ENCODE peak calls at places on chromosomes 7 and 10, in six cellular contexts. B is neural progenitor cell, I is MM.1S, K is endodermal cell, Y is adipocyte, W is astrocyte. G is an unnamed sample.
A peak's percentile ranks its signal among the peaks of the same experiment; 100 is the strongest.

GRCh38 chr7:1403844-1404404 is 55.3 kb downstream of the MICALL2 start:
- DNase-seq in B (peak; percentile 66), I (no peak), K (no peak), Y (peak; percentile 62), W (peak; percentile 61), G (peak; percentile 20)

GRCh38 chr7:30005511-30005910 is 15.9 kb upstream of the SCRN1 start:
- DNase-seq in B (peak; percentile 54), I (no peak), K (no peak), Y (no peak), W (no peak), G (no peak)

GRCh38 chr7:113768256-113768847 is 150.5 kb downstream of the PPP1R3A start:
- DNase-seq in B (no peak), I (peak; percentile 63), K (no peak), Y (peak; percentile 35), W (peak; percentile 19), G (no peak)

GRCh38 chr10:24957624-24958435 is 5.4 kb upstream of the PRTFDC1 start:
- DNase-seq in B (no peak), I (no peak), K (no peak), Y (peak; percentile 95), W (peak; percentile 92), G (peak; percentile 83)

GRCh38 chr10:120473593-120473992 is 16.6 kb downstream of the PLPP4 start:
- DNase-seq in B (no peak), I (no peak), K (no peak), Y (no peak), W (no peak), G (no peak)

GRCh38 chr10:84944187-84944586 is 615.8 kb downstream of the CCSER2 start:
- DNase-seq in B (no peak), I (peak; percentile 35), K (no peak), Y (no peak), W (no peak), G (no peak)

GRCh38 chr7:93055543-93056107 is 62.2 kb downstream of the SAMD9 start:
- DNase-seq in B (peak; percentile 62), I (peak; percentile 55), K (no peak), Y (peak; percentile 82), W (peak; percentile 18), G (peak; percentile 63)

GRCh38 chr7:100003711-100004661 is 11.4 kb upstream of the ZKSCAN1 start:
- DNase-seq in B (no peak), I (no peak), K (peak; percentile 70), Y (no peak), W (no peak), G (no peak)

GRCh38 chr7:141674702-141675101 is 27.3 kb downstream of the DENND11 start:
- DNase-seq in B (peak; percentile 80), I (no peak), K (peak; percentile 86), Y (no peak), W (no peak), G (no peak)

GRCh38 chr7:149772236-149772820 is 1.1 kb downstream of the ZNF467 start:
- DNase-seq in B (peak; percentile 65), I (peak; percentile 35), K (peak; percentile 82), Y (no peak), W (no peak), G (no peak)

GRCh38 chr10:24349379-24350110 is 140.6 kb downstream of the KIAA1217 start:
- DNase-seq in B (no peak), I (no peak), K (no peak), Y (peak; percentile 37), W (peak; percentile 60), G (peak; percentile 87)

GRCh38 chr7:157404845-157405481 is 68.2 kb downstream of the DNAJB6 start:
- DNase-seq in B (no peak), I (no peak), K (no peak), Y (peak; percentile 96), W (peak; percentile 86), G (peak; percentile 95)

GRCh38 chr10:91163709-91164474 is 56.6 kb upstream of the PCGF5 start:
- DNase-seq in B (peak; percentile 34), I (no peak), K (peak; percentile 65), Y (peak; percentile 94), W (peak; percentile 68), G (peak; percentile 70)

GRCh38 chr10:126062132-126063032 is 166.0 kb downstream of the FANK1 start:
- DNase-seq in B (no peak), I (no peak), K (no peak), Y (peak; percentile 98), W (peak; percentile 99), G (peak; percentile 95)

GRCh38 chr7:145681159-145681558 is 435.4 kb upstream of the CNTNAP2 start:
- DNase-seq in B (no peak), I (no peak), K (no peak), Y (no peak), W (no peak), G (no peak)

GRCh38 chr10:102674566-102674965 is 30.3 kb downstream of the TRIM8 start:
- DNase-seq in B (peak; percentile 55), I (no peak), K (no peak), Y (no peak), W (no peak), G (no peak)

GRCh38 chr10:93447970-93448369 is 34.2 kb downstream of the MYOF start:
- DNase-seq in B (no peak), I (no peak), K (no peak), Y (no peak), W (no peak), G (no peak)

GRCh38 chr10:93451244-93451947 is 30.7 kb downstream of the MYOF start:
- DNase-seq in B (no peak), I (no peak), K (no peak), Y (no peak), W (no peak), G (no peak)

GRCh38 chr10:93447019-93447418 is 35.1 kb downstream of the MYOF start:
- DNase-seq in B (no peak), I (no peak), K (no peak), Y (no peak), W (no peak), G (no peak)

GRCh38 chr10:93445097-93445960 is 36.8 kb downstream of the MYOF start:
- DNase-seq in B (peak; percentile 97), I (no peak), K (peak; percentile 98), Y (peak; percentile 98), W (peak; percentile 99), G (peak; percentile 93)

DNA sequence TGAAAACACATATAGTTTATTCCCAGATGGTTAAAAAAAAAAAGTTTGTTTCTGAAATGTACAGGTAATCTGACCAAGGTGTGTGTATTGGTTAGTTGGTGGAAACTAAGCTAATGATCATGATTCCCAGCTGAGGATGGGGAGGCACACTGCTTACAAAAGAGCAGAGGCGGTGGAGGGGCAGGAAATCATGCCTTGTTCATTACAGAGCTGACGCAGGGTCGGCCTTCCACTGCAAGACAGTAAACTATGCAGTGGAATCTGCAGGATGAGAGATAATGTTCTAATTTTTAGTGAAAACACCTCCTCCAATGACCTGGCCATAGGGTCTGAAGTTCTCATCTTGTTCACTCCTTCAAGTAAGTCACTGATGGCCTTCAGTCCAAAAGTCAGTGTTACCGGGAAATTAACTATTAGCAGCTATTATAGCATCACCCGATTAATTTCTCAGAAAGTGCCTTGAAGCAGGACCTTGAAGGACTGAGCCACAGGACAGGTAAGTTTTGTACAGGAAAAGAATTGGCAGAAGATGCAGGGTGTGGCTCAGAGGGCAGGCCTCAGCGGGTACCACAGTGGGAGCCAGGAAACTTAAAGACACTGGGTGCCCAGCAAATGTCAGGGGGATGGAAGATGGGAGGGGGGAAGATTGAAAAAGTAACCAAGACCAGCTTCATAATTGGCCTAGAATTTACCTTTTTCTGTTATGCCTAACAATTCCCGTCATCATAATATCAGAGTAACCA is 36.0 kb downstream of the MYOF start:
- DNase-seq in B (no peak), I (no peak), K (no peak), Y (no peak), W (no peak), G (no peak)
- H3K9ac ChIP-seq in B (no peak overlapping the region), I (no peak overlapping the region), K (peak overlapping the region; percentile 32), Y (peak overlapping the region; percentile 53), W (peak overlapping the region; percentile 81), G (peak overlapping the region; percentile 21)

DNA sequence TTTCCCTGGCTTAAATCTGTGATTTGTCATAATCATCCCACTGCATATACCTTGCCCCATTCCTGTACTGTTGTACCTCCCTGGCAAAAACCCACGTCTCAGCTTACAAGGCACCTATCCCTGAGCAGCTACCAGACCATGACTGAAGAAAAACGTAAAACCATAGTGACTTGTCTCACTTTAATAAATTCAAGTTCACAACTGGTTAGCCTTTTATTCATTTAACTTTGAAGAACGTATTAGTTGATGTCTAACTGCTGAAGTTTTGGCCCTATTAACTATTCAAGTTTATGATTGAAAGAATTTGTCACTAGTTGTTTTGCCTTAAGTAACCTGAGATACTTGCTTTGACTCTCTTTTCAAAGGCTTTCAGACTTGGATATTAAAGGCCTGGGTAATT is 59.6 kb downstream of the GALNT11 start:
- DNase-seq in B (no peak), I (no peak), K (no peak), Y (no peak), W (no peak), G (no peak)
- H3K9ac ChIP-seq in B (no peak overlapping the region), I (no peak overlapping the region), K (no peak overlapping the region), Y (no peak overlapping the region), W (no peak overlapping the region), G (no peak overlapping the region)

GRCh38 chr7:12768948-12769347 is 81.5 kb downstream of the ARL4A start:
- DNase-seq in B (no peak), I (no peak), K (no peak), Y (no peak), W (no peak), G (no peak)

GRCh38 chr7:12772768-12773167 is 85.3 kb downstream of the ARL4A start:
- DNase-seq in B (no peak), I (no peak), K (no peak), Y (no peak), W (no peak), G (no peak)

GRCh38 chr7:12769464-12769863 is 82.0 kb downstream of the ARL4A start:
- DNase-seq in B (no peak), I (no peak), K (no peak), Y (peak; percentile 70), W (no peak), G (peak; percentile 72)

GRCh38 chr7:12770227-12770975 is 83.0 kb downstream of the ARL4A start:
- DNase-seq in B (no peak), I (no peak), K (peak; percentile 50), Y (peak; percentile 14), W (no peak), G (peak; percentile 81)

GRCh38 chr7:12771378-12771877 is 84.0 kb downstream of the ARL4A start:
- DNase-seq in B (peak; percentile 54), I (no peak), K (no peak), Y (peak; percentile 29), W (peak; percentile 88), G (no peak)
- H3K9ac ChIP-seq in B (no peak overlapping the region), I (no peak overlapping the region), K (no peak overlapping the region), Y (peak overlapping the region; percentile 13), W (no peak overlapping the region), G (no peak overlapping the region)

DNA sequence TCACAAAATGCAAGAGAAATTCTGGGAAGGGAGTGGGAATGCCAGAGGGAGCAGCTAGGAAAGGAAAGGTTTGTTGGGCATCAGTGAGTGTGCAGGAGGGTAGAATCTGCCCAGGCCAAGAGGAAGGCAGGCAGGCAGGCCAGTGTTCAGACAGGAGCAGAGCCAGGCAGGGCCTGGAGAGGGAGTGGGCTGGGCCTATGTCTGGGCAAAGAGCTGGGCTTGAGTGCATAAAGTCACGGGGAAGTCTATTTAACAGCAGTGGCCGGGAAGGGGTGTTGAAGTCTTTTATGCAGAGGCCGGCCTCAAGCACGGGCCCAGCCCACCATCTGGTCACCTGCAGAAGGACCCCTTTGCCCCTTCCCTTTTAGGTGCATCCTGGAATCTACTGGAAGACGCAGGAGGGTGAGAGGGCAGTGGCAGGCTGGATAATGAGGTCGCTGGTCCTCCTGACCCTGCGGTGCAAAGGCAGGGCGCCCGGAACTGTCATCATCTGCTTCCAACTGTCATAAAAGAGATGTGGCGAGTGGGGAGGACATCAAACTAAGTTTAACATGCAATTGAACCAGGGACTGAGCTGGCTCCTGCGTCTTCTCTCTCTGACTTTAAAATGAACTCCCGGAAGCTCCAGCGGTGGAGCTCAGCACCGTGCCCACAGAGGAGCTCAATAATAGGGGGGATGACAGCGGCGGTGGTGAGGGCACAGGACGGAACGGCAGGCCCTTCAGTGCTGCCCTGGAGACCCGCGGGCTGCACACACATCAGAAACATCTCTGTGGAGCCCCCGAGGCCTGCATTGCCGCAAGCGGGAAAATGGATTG is 29.5 kb downstream of the CARD11 start:
- DNase-seq in B (no peak), I (no peak), K (no peak), Y (no peak), W (no peak), G (no peak)
- H3K9ac ChIP-seq in B (no peak overlapping the region), I (no peak overlapping the region), K (no peak overlapping the region), Y (no peak overlapping the region), W (no peak overlapping the region), G (no peak overlapping the region)

G was measured in PC-3.